ENCODE peak calls at places on chromosomes 2 and 18, in nine cellular contexts. One of them, this sample, is unnamed.
A peak's percentile ranks its signal among the peaks of the same experiment; 100 is the strongest.

GRCh38 chr2:777051-777450 is 99.8 kb upstream of the TMEM18 start:
- DNase-seq in cardiac fibroblast: no peak
- DNase-seq in A549: no peak
- DNase-seq in kidney tubule cell: no peak
- DNase-seq in activated CD4-positive, alpha-beta memory T cell treated with anti-CD3 and anti-CD28 coated beads, Interleukin-2, amount 10 ng/mL, durations not matched to agents 7 days and 5 days: no peak
- DNase-seq in right lobe of liver: no peak
- DNase-seq in fibroblast of the conjunctiva: no peak
- DNase-seq in AG04449: no peak
- DNase-seq in AG08396: no peak
- DNase-seq in this sample: no peak

GRCh38 chr2:95057535-95058453 is 32.3 kb downstream of the MAL start:
- DNase-seq in AG04449: no peak
- DNase-seq in cardiac fibroblast: no peak
- DNase-seq in kidney tubule cell: peak; percentile 56
- DNase-seq in AG08396: no peak
- DNase-seq in fibroblast of the conjunctiva: no peak
- DNase-seq in right lobe of liver: peak; percentile 14
- DNase-seq in A549: no peak
- DNase-seq in activated CD4-positive, alpha-beta memory T cell treated with anti-CD3 and anti-CD28 coated beads, Interleukin-2, amount 10 ng/mL, durations not matched to agents 7 days and 5 days: no peak
- DNase-seq in this sample: no peak

GRCh38 chr2:143717532-143718168 is 588.4 kb downstream of the ARHGAP15 start:
- DNase-seq in fibroblast of the conjunctiva: no peak
- DNase-seq in activated CD4-positive, alpha-beta memory T cell treated with anti-CD3 and anti-CD28 coated beads, Interleukin-2, amount 10 ng/mL, durations not matched to agents 7 days and 5 days: no peak
- DNase-seq in AG04449: no peak
- DNase-seq in kidney tubule cell: no peak
- DNase-seq in cardiac fibroblast: peak; percentile 37
- DNase-seq in A549: no peak
- DNase-seq in AG08396: peak; percentile 22
- DNase-seq in right lobe of liver: no peak
- DNase-seq in this sample: no peak

GRCh38 chr2:104788721-104789446 is 65.0 kb upstream of the POU3F3 start:
- DNase-seq in activated CD4-positive, alpha-beta memory T cell treated with anti-CD3 and anti-CD28 coated beads, Interleukin-2, amount 10 ng/mL, durations not matched to agents 7 days and 5 days: no peak
- DNase-seq in A549: no peak
- DNase-seq in AG08396: no peak
- DNase-seq in AG04449: no peak
- DNase-seq in fibroblast of the conjunctiva: no peak
- DNase-seq in right lobe of liver: no peak
- DNase-seq in cardiac fibroblast: no peak
- DNase-seq in kidney tubule cell: no peak
- DNase-seq in this sample: no peak

GRCh38 chr2:101827246-101827645 is 129.7 kb downstream of the MAP4K4 start:
- DNase-seq in activated CD4-positive, alpha-beta memory T cell treated with anti-CD3 and anti-CD28 coated beads, Interleukin-2, amount 10 ng/mL, durations not matched to agents 7 days and 5 days: no peak
- DNase-seq in A549: no peak
- DNase-seq in kidney tubule cell: peak; percentile 89
- DNase-seq in AG04449: peak; percentile 75
- DNase-seq in right lobe of liver: no peak
- DNase-seq in AG08396: peak; percentile 71
- DNase-seq in fibroblast of the conjunctiva: no peak
- DNase-seq in cardiac fibroblast: peak; percentile 84
- DNase-seq in this sample: peak; percentile 68

GRCh38 chr2:212227755-212228154 is 310.8 kb downstream of the ERBB4 start:
- DNase-seq in activated CD4-positive, alpha-beta memory T cell treated with anti-CD3 and anti-CD28 coated beads, Interleukin-2, amount 10 ng/mL, durations not matched to agents 7 days and 5 days: no peak
- DNase-seq in right lobe of liver: peak; percentile 58
- DNase-seq in kidney tubule cell: peak; percentile 60
- DNase-seq in AG08396: peak; percentile 32
- DNase-seq in A549: no peak
- DNase-seq in cardiac fibroblast: peak; percentile 87
- DNase-seq in fibroblast of the conjunctiva: peak; percentile 89
- DNase-seq in AG04449: no peak
- DNase-seq in this sample: no peak

GRCh38 chr2:23213196-23213595 is 171.8 kb upstream of the KLHL29 start:
- DNase-seq in AG08396: no peak
- DNase-seq in AG04449: no peak
- DNase-seq in A549: no peak
- DNase-seq in cardiac fibroblast: no peak
- DNase-seq in kidney tubule cell: no peak
- DNase-seq in right lobe of liver: no peak
- DNase-seq in fibroblast of the conjunctiva: no peak
- DNase-seq in activated CD4-positive, alpha-beta memory T cell treated with anti-CD3 and anti-CD28 coated beads, Interleukin-2, amount 10 ng/mL, durations not matched to agents 7 days and 5 days: no peak
- DNase-seq in this sample: no peak

GRCh38 chr18:79641722-79642497 is 37.7 kb upstream of the CTDP1 start:
- DNase-seq in kidney tubule cell: no peak
- DNase-seq in fibroblast of the conjunctiva: no peak
- DNase-seq in A549: no peak
- DNase-seq in AG08396: no peak
- DNase-seq in activated CD4-positive, alpha-beta memory T cell treated with anti-CD3 and anti-CD28 coated beads, Interleukin-2, amount 10 ng/mL, durations not matched to agents 7 days and 5 days: no peak
- DNase-seq in right lobe of liver: no peak
- DNase-seq in AG04449: no peak
- DNase-seq in cardiac fibroblast: no peak
- DNase-seq in this sample: no peak

GRCh38 chr2:103448416-103448815 is 686.6 kb downstream of the TMEM182 start:
- DNase-seq in activated CD4-positive, alpha-beta memory T cell treated with anti-CD3 and anti-CD28 coated beads, Interleukin-2, amount 10 ng/mL, durations not matched to agents 7 days and 5 days: no peak
- DNase-seq in A549: no peak
- DNase-seq in cardiac fibroblast: no peak
- DNase-seq in AG08396: no peak
- DNase-seq in right lobe of liver: no peak
- DNase-seq in kidney tubule cell: peak; percentile 20
- DNase-seq in fibroblast of the conjunctiva: no peak
- DNase-seq in AG04449: no peak
- DNase-seq in this sample: no peak

GRCh38 chr2:229780856-229781773 is 66.8 kb upstream of the DNER start:
- DNase-seq in fibroblast of the conjunctiva: peak; percentile 35
- DNase-seq in cardiac fibroblast: peak; percentile 67
- DNase-seq in AG04449: no peak
- DNase-seq in AG08396: peak; percentile 56
- DNase-seq in activated CD4-positive, alpha-beta memory T cell treated with anti-CD3 and anti-CD28 coated beads, Interleukin-2, amount 10 ng/mL, durations not matched to agents 7 days and 5 days: no peak
- DNase-seq in right lobe of liver: no peak
- DNase-seq in A549: peak; percentile 24
- DNase-seq in kidney tubule cell: peak; percentile 62
- DNase-seq in this sample: peak; percentile 29

GRCh38 chr2:40401896-40402295 is 50.0 kb downstream of the SLC8A1 start:
- DNase-seq in A549: no peak
- DNase-seq in cardiac fibroblast: peak; percentile 77
- DNase-seq in right lobe of liver: no peak
- DNase-seq in kidney tubule cell: peak; percentile 94
- DNase-seq in activated CD4-positive, alpha-beta memory T cell treated with anti-CD3 and anti-CD28 coated beads, Interleukin-2, amount 10 ng/mL, durations not matched to agents 7 days and 5 days: no peak
- DNase-seq in AG04449: peak; percentile 28
- DNase-seq in AG08396: no peak
- DNase-seq in fibroblast of the conjunctiva: peak; percentile 57
- DNase-seq in this sample: no peak

GRCh38 chr2:62706721-62707516 is 1.4 kb downstream of the EHBP1 start:
- DNase-seq in AG08396: no peak
- DNase-seq in kidney tubule cell: no peak
- DNase-seq in activated CD4-positive, alpha-beta memory T cell treated with anti-CD3 and anti-CD28 coated beads, Interleukin-2, amount 10 ng/mL, durations not matched to agents 7 days and 5 days: no peak
- DNase-seq in fibroblast of the conjunctiva: no peak
- DNase-seq in A549: no peak
- DNase-seq in AG04449: no peak
- DNase-seq in cardiac fibroblast: no peak
- DNase-seq in right lobe of liver: no peak
- DNase-seq in this sample: no peak

GRCh38 chr2:82254728-82255127 is 1950.2 kb upstream of the LRRTM1 start:
- DNase-seq in right lobe of liver: no peak
- DNase-seq in fibroblast of the conjunctiva: no peak
- DNase-seq in activated CD4-positive, alpha-beta memory T cell treated with anti-CD3 and anti-CD28 coated beads, Interleukin-2, amount 10 ng/mL, durations not matched to agents 7 days and 5 days: no peak
- DNase-seq in A549: no peak
- DNase-seq in cardiac fibroblast: no peak
- DNase-seq in AG04449: no peak
- DNase-seq in kidney tubule cell: no peak
- DNase-seq in AG08396: no peak
- DNase-seq in this sample: no peak

GRCh38 chr2:109332880-109333279 is 203.9 kb downstream of the SH3RF3 start:
- DNase-seq in right lobe of liver: no peak
- DNase-seq in cardiac fibroblast: no peak
- DNase-seq in fibroblast of the conjunctiva: no peak
- DNase-seq in kidney tubule cell: no peak
- DNase-seq in activated CD4-positive, alpha-beta memory T cell treated with anti-CD3 and anti-CD28 coated beads, Interleukin-2, amount 10 ng/mL, durations not matched to agents 7 days and 5 days: no peak
- DNase-seq in AG08396: no peak
- DNase-seq in AG04449: no peak
- DNase-seq in A549: no peak
- DNase-seq in this sample: no peak

GRCh38 chr2:159146930-159147666 is 139.4 kb downstream of the WDSUB1 start:
- DNase-seq in cardiac fibroblast: no peak
- DNase-seq in activated CD4-positive, alpha-beta memory T cell treated with anti-CD3 and anti-CD28 coated beads, Interleukin-2, amount 10 ng/mL, durations not matched to agents 7 days and 5 days: no peak
- DNase-seq in fibroblast of the conjunctiva: no peak
- DNase-seq in AG08396: no peak
- DNase-seq in AG04449: no peak
- DNase-seq in A549: no peak
- DNase-seq in right lobe of liver: no peak
- DNase-seq in kidney tubule cell: no peak
- DNase-seq in this sample: no peak

GRCh38 chr2:228722311-228722710 is 540.8 kb upstream of the SPHKAP start:
- DNase-seq in fibroblast of the conjunctiva: no peak
- DNase-seq in right lobe of liver: no peak
- DNase-seq in A549: no peak
- DNase-seq in AG04449: no peak
- DNase-seq in cardiac fibroblast: no peak
- DNase-seq in AG08396: no peak
- DNase-seq in kidney tubule cell: no peak
- DNase-seq in activated CD4-positive, alpha-beta memory T cell treated with anti-CD3 and anti-CD28 coated beads, Interleukin-2, amount 10 ng/mL, durations not matched to agents 7 days and 5 days: no peak
- DNase-seq in this sample: no peak

GRCh38 chr2:1685957-1686783 is 58.1 kb downstream of the PXDN start:
- DNase-seq in kidney tubule cell: peak; percentile 91
- DNase-seq in AG04449: no peak
- DNase-seq in AG08396: peak; percentile 77
- DNase-seq in right lobe of liver: no peak
- DNase-seq in cardiac fibroblast: no peak
- DNase-seq in activated CD4-positive, alpha-beta memory T cell treated with anti-CD3 and anti-CD28 coated beads, Interleukin-2, amount 10 ng/mL, durations not matched to agents 7 days and 5 days: no peak
- DNase-seq in A549: peak; percentile 43
- DNase-seq in fibroblast of the conjunctiva: no peak
- DNase-seq in this sample: peak; percentile 92

GRCh38 chr2:237637429-237638135 is 10.2 kb downstream of the LRRFIP1 start:
- DNase-seq in AG08396: no peak
- DNase-seq in A549: no peak
- DNase-seq in fibroblast of the conjunctiva: no peak
- DNase-seq in right lobe of liver: no peak
- DNase-seq in kidney tubule cell: peak; percentile 52
- DNase-seq in activated CD4-positive, alpha-beta memory T cell treated with anti-CD3 and anti-CD28 coated beads, Interleukin-2, amount 10 ng/mL, durations not matched to agents 7 days and 5 days: no peak
- DNase-seq in cardiac fibroblast: no peak
- DNase-seq in AG04449: no peak
- DNase-seq in this sample: no peak

GRCh38 chr2:238702276-238702675 is 145.6 kb upstream of the TWIST2 start:
- DNase-seq in fibroblast of the conjunctiva: no peak
- DNase-seq in AG08396: no peak
- DNase-seq in A549: no peak
- DNase-seq in right lobe of liver: no peak
- DNase-seq in cardiac fibroblast: no peak
- DNase-seq in AG04449: no peak
- DNase-seq in kidney tubule cell: no peak
- DNase-seq in activated CD4-positive, alpha-beta memory T cell treated with anti-CD3 and anti-CD28 coated beads, Interleukin-2, amount 10 ng/mL, durations not matched to agents 7 days and 5 days: no peak
- DNase-seq in this sample: no peak

GRCh38 chr2:138779451-138780440 is at the start of gene NXPH2:
- DNase-seq in cardiac fibroblast: no peak
- DNase-seq in A549: no peak
- DNase-seq in kidney tubule cell: peak; percentile 17
- DNase-seq in AG04449: no peak
- DNase-seq in fibroblast of the conjunctiva: no peak
- DNase-seq in AG08396: no peak
- DNase-seq in activated CD4-positive, alpha-beta memory T cell treated with anti-CD3 and anti-CD28 coated beads, Interleukin-2, amount 10 ng/mL, durations not matched to agents 7 days and 5 days: no peak
- DNase-seq in right lobe of liver: no peak
- DNase-seq in this sample: no peak

GRCh38 chr2:73359915-73360697 is 25.5 kb upstream of the ALMS1 start:
- DNase-seq in AG04449: no peak
- DNase-seq in A549: peak; percentile 23
- DNase-seq in fibroblast of the conjunctiva: no peak
- DNase-seq in right lobe of liver: no peak
- DNase-seq in kidney tubule cell: no peak
- DNase-seq in activated CD4-positive, alpha-beta memory T cell treated with anti-CD3 and anti-CD28 coated beads, Interleukin-2, amount 10 ng/mL, durations not matched to agents 7 days and 5 days: no peak
- DNase-seq in cardiac fibroblast: peak; percentile 9
- DNase-seq in AG08396: no peak
- DNase-seq in this sample: no peak

This sample was measured in hepatic stellate cell.